ENCODE peak calls at places on chromosomes 7 and 10, in five cellular contexts. R, E, P, N and G are unnamed samples.

GRCh38 chr7:18778594-18778993 is 283.0 kb downstream of the HDAC9 start:
- DNase-seq in E (no peak), R (no peak), N (peak; percentile 94), P (no peak), G (no peak)

GRCh38 chr10:113097046-113097415 is 147.0 kb downstream of the TCF7L2 start:
- DNase-seq in P (no peak), N (no peak), E (no peak), R (no peak), G (no peak)

GRCh38 chr7:144785491-144785890 is 50.4 kb downstream of the TPK1 start:
- DNase-seq in P (no peak), N (no peak), R (no peak), E (no peak), G (no peak)

GRCh38 chr10:114541081-114541833 is 116.8 kb downstream of the ABLIM1 start:
- DNase-seq in E (peak; percentile 89), R (peak; percentile 80), P (no peak), N (peak; percentile 89), G (no peak)

GRCh38 chr10:78980815-78981214 is 88.0 kb upstream of the ZMIZ1 start:
- DNase-seq in E (no peak), R (no peak), N (no peak), P (no peak), G (no peak)

GRCh38 chr7:15326044-15326644 is 235.7 kb downstream of the AGMO start:
- DNase-seq in E (no peak), N (peak; percentile 50), R (peak; percentile 3), P (peak; percentile 3), G (no peak)

GRCh38 chr10:47104101-47104707 is 193.0 kb downstream of the PTPN20 start:
- DNase-seq in P (no peak), R (peak; percentile 27), E (no peak), N (peak; percentile 44), G (no peak)

GRCh38 chr10:34434119-34434594 is 380.9 kb downstream of the PARD3 start:
- DNase-seq in P (no peak), E (no peak), R (no peak), N (peak; percentile 79), G (no peak)

GRCh38 chr7:36894190-36894589 is 169.9 kb upstream of the AOAH start:
- DNase-seq in R (no peak), N (no peak), E (peak; percentile 40), P (no peak), G (no peak)

GRCh38 chr10:47269294-47269693 is 30.7 kb upstream of the GDF10 start:
- DNase-seq in P (no peak), E (peak; percentile 31), R (no peak), N (no peak), G (no peak)

GRCh38 chr7:147428075-147428474 is 1162.5 kb upstream of the C7orf33 start:
- DNase-seq in N (no peak), P (no peak), R (no peak), E (no peak), G (no peak)

GRCh38 chr10:3961082-3961481 is 176.1 kb upstream of the KLF6 start:
- DNase-seq in R (no peak), E (peak; percentile 77), N (no peak), P (no peak), G (no peak)

GRCh38 chr10:74926791-74927585 is 100.6 kb downstream of the KAT6B start:
- DNase-seq in P (no peak), N (no peak), R (no peak), E (no peak), G (no peak)

GRCh38 chr7:22292519-22292918 is 64.4 kb downstream of the RAPGEF5 start:
- DNase-seq in E (no peak), R (no peak), P (no peak), N (peak; percentile 1), G (no peak)

GRCh38 chr10:124705817-124706461 is 38.2 kb downstream of the FAM53B start:
- DNase-seq in P (no peak), N (no peak), E (no peak), R (no peak), G (no peak)

GRCh38 chr7:42700376-42701327 is 211.2 kb downstream of the C7orf25 start:
- DNase-seq in P (no peak), R (no peak), E (no peak), N (no peak), G (no peak)

GRCh38 chr10:110864662-110865140 is 7.0 kb upstream of the PDCD4 start:
- DNase-seq in R (no peak), N (no peak), E (peak; percentile 65), P (peak; percentile 59), G (no peak)

GRCh38 chr7:95586951-95587301 is 9.4 kb downstream of the PDK4 start:
- DNase-seq in E (no peak), R (no peak), N (no peak), P (no peak), G (no peak)

GRCh38 chr7:120941064-120941463 is 9.5 kb upstream of the ING3 start:
- DNase-seq in N (no peak), R (no peak), P (no peak), E (no peak), G (no peak)

GRCh38 chr10:61903184-61903990 is 1.9 kb downstream of the ARID5B start:
- DNase-seq in E (peak; percentile 87), R (no peak), P (peak; percentile 68), N (peak; percentile 59), G (no peak)

GRCh38 chr10:3106908-3107425 is 39.6 kb downstream of the PFKP start:
- DNase-seq in P (no peak), E (no peak), R (peak; percentile 15), N (no peak), G (no peak)

GRCh38 chr7:34727464-34727995 is 69.5 kb downstream of the NPSR1 start:
- DNase-seq in E (no peak), R (no peak), P (no peak), N (no peak), G (no peak)

GRCh38 chr10:18594574-18595156 is 56.7 kb downstream of the NSUN6 start:
- DNase-seq in R (no peak), N (no peak), P (no peak), E (peak; percentile 21), G (no peak)

GRCh38 chr10:14573666-14574261 is 200.9 kb downstream of the FAM107B start:
- DNase-seq in E (no peak), P (no peak), R (no peak), N (peak; percentile 26), G (no peak)

GRCh38 chr7:32501522-32501921 is 6.2 kb downstream of the AVL9 start:
- DNase-seq in P (no peak), N (peak; percentile 55), R (no peak), E (no peak), G (no peak)

GRCh38 chr7:339696-340095 is 49.7 kb downstream of the FOXL3 start:
- DNase-seq in E (no peak), R (no peak), P (no peak), N (no peak), G (no peak)

GRCh38 chr10:33235951-33236350 is 98.5 kb downstream of the NRP1 start:
- DNase-seq in P (no peak), R (no peak), N (no peak), E (no peak), G (no peak)

GRCh38 chr7:681551-682307 is 44.8 kb upstream of the DNAAF5 start:
- DNase-seq in R (no peak), N (no peak), E (no peak), P (no peak), G (no peak)

GRCh38 chr7:116097365-116098009 is 66.9 kb upstream of the TFEC start:
- DNase-seq in R (no peak), N (peak; percentile 75), P (no peak), E (no peak), G (no peak)

GRCh38 chr10:88617772-88618300 is 31.3 kb downstream of the LIPJ start:
- DNase-seq in P (no peak), E (no peak), R (no peak), N (no peak), G (no peak)

GRCh38 chr7:2609001-2609411 is 22.8 kb upstream of the TTYH3 start:
- DNase-seq in E (peak; percentile 56), N (peak; percentile 45), P (peak; percentile 86), R (no peak), G (no peak)

GRCh38 chr7:98354511-98355249 is 46.2 kb downstream of the BAIAP2L1 start:
- DNase-seq in R (no peak), N (peak; percentile 92), P (no peak), E (no peak), G (no peak)

GRCh38 chr10:114576716-114577115 is 81.4 kb downstream of the ABLIM1 start:
- DNase-seq in R (no peak), N (no peak), P (no peak), E (no peak), G (no peak)

GRCh38 chr10:35335718-35336083 is 608 bp upstream of the CCNY start:
- DNase-seq in R (no peak), P (no peak), N (no peak), E (peak; percentile 49), G (no peak)

DNA sequence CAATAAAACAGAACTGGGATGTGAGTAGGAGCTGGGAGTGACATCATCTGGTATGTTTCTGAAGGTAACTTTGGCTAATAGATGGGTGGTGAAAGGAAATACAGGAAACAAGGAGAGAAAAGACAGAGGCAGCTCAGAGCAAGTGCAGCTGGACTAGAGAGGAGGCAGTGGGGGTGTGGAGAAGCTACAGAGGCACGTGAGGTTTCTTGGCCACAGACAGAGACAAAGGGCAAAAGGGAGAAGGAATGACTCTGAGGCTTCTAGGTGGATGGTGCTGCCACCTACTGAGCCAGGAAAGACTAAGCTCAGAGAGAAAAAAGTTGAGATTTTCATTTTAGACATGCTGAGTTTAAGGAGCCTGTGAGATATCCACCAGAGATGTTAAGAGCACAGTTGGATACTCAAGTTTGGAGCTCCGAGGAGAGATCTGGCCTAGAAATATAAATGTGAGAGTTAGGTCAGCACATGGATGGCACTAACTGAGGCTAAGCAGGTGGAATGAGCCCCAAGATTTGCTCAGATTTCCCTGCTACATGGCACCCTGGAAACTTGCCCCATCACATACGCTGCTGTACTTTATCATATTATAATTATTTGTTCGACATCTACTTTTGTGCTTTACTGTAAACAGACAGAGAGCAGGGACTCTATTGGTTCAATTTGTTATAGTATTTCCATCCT is 293.0 kb upstream of the IMMP2L start:
- DNase-seq in R (peak; percentile 68), E (peak; percentile 16), N (peak; percentile 76), P (peak; percentile 24), G (no peak)
- TF ChIP-seq CTCF in R (peak; percentile 82), E (peak; percentile 19), N (peak; percentile 83), P (peak; percentile 43), G (no peak)

DNA sequence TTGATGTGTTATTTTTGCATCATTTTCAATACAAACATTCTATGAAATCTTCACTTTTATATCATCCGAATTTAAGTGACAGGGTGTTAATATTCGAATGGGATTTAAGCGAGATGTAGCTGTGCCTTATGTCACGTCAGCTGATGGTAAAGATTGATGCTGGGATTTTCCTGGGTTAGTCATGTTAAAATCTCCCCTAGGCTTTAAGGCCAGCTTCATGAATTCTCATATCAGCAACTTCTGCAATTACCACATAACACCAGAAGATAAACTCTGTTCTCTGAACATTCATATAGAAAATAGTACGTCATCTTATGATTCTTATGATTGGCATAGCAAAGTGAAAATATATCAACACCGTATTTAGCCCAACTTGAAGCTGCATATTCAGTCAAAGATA is 669.2 kb downstream of the PCDH15 start:
- DNase-seq in E (no peak), P (no peak), R (no peak), N (no peak), G (no peak)
- TF ChIP-seq CTCF in E (no peak), P (no peak), R (no peak), N (no peak), G (no peak)

GRCh38 chr7:99395616-99396327 is 12.6 kb downstream of the PDAP1 start:
- DNase-seq in N (no peak), P (no peak), R (no peak), E (no peak), G (no peak)
- TF ChIP-seq CTCF in N (no peak), P (no peak), R (no peak), E (no peak), G (no peak)

GRCh38 chr10:17115683-17116082 is 13.9 kb downstream of the CUBN start:
- DNase-seq in E (no peak), R (no peak), N (no peak), P (no peak), G (no peak)
- TF ChIP-seq CTCF in E (no peak), R (peak; percentile 34), N (peak; percentile 13), P (no peak), G (no peak)